ENCODE peak calls at places on chromosomes 7 and 10, in four cellular contexts. F is dorsolateral prefrontal cortex, G is adrenal gland, J is B cell. S is an unnamed sample.

GRCh38 chr10:29634764-29635625 is at the start of gene SVIL:
- DNase-seq in F (no peak), J (no peak), G (no peak), S (no peak)

GRCh38 chr10:44011603-44011981 is 362.9 kb upstream of the ZNF32 start:
- DNase-seq in F (no peak), J (no peak), G (no peak), S (no peak)

GRCh38 chr10:106355450-106355849 is 809.1 kb downstream of the SORCS1 start:
- DNase-seq in G (no peak), J (no peak), F (no peak), S (no peak)

GRCh38 chr10:86652361-86653202 is 1.8 kb upstream of the OPN4 start:
- DNase-seq in G (peak), J (no peak), F (peak), S (no peak)

GRCh38 chr7:101486764-101487458 is 124.2 kb downstream of the COL26A1 start:
- DNase-seq in J (no peak), F (no peak), G (no peak), S (peak)

GRCh38 chr7:77537595-77538185 is 595 bp downstream of the PTPN12 start:
- DNase-seq in J (peak), G (no peak), F (no peak), S (peak)

GRCh38 chr10:49116509-49117365 is 1.4 kb upstream of the VSTM4 start:
- DNase-seq in G (no peak), J (no peak), F (no peak), S (no peak)

GRCh38 chr10:122348512-122348911 is 26.0 kb upstream of the PLEKHA1 start:
- DNase-seq in G (no peak), F (no peak), J (peak), S (no peak)

GRCh38 chr7:30743371-30744074 is 8.4 kb upstream of the INMT start:
- DNase-seq in J (no peak), F (no peak), G (no peak), S (no peak)

GRCh38 chr7:2495402-2496309 is 19.5 kb upstream of the GRIFIN start:
- DNase-seq in G (no peak), J (no peak), F (no peak), S (no peak)

GRCh38 chr10:31602541-31603244 is 283.7 kb downstream of the ZEB1 start:
- DNase-seq in G (peak), J (peak), F (peak), S (no peak)

GRCh38 chr7:44189993-44190872 is 994 bp upstream of the GCK start:
- DNase-seq in J (no peak), G (no peak), F (no peak), S (no peak)

GRCh38 chr7:71682181-71682580 is 550.2 kb downstream of the GALNT17 start:
- DNase-seq in F (no peak), G (no peak), J (no peak), S (no peak)

GRCh38 chr10:88147000-88147798 is 283.8 kb downstream of the PTEN start:
- DNase-seq in G (no peak), J (no peak), F (no peak), S (no peak)

GRCh38 chr10:120598377-120598776 is 141.3 kb downstream of the PLPP4 start:
- DNase-seq in J (no peak), G (no peak), F (no peak), S (no peak)

GRCh38 chr7:3194501-3195141 is 106.4 kb upstream of the SDK1 start:
- DNase-seq in F (no peak), J (no peak), G (no peak), S (no peak)

GRCh38 chr7:12943781-12944180 is 256.3 kb downstream of the ARL4A start:
- DNase-seq in J (no peak), G (no peak), F (no peak), S (no peak)

GRCh38 chr7:32043688-32044087 is 26.5 kb downstream of the PDE1C start:
- DNase-seq in J (no peak), G (no peak), F (no peak), S (no peak)

GRCh38 chr7:32039000-32039756 is 31.0 kb downstream of the PDE1C start:
- DNase-seq in G (no peak), J (no peak), F (no peak), S (no peak)

GRCh38 chr7:32044739-32045138 is 25.5 kb downstream of the PDE1C start:
- DNase-seq in F (no peak), J (no peak), G (no peak), S (no peak)

GRCh38 chr7:32045228-32045627 is 25.0 kb downstream of the PDE1C start:
- DNase-seq in G (no peak), J (no peak), F (no peak), S (no peak)

GRCh38 chr7:32042900-32043299 is 27.3 kb downstream of the PDE1C start:
- DNase-seq in J (no peak), F (no peak), G (no peak), S (no peak)
- TF ChIP-seq CTCF in J (no peak), F (no peak), G (no peak), S (no peak)

GRCh38 chr10:127569210-127569609 is 20.1 kb downstream of the NPS start:
- DNase-seq in F (peak), G (no peak), J (no peak), S (no peak)

GRCh38 chr10:127565583-127565982 is 16.5 kb downstream of the NPS start:
- DNase-seq in J (no peak), F (no peak), G (no peak), S (no peak)

GRCh38 chr10:127564644-127565043 is 15.5 kb downstream of the NPS start:
- DNase-seq in J (no peak), G (no peak), F (no peak), S (no peak)

GRCh38 chr10:127563718-127564553 is 14.8 kb downstream of the NPS start:
- DNase-seq in J (peak), G (no peak), F (no peak), S (no peak)
- TF ChIP-seq CTCF in J (peak), G (peak), F (no peak), S (peak)

GRCh38 chr10:58963101-58963534 is 213.3 kb upstream of the PHYHIPL start:
- DNase-seq in G (no peak), J (no peak), F (peak), S (no peak)
- TF ChIP-seq CTCF in G (peak), J (no peak), F (peak), S (peak)

GRCh38 chr10:68560916-68561691 is 967 bp downstream of the TET1 start:
- DNase-seq in F (no peak), G (peak), J (peak), S (peak)
- TF ChIP-seq CTCF in F (no peak), G (no peak), J (no peak), S (no peak)

S was measured in mesothelial cell of epicardium.